ENCODE peak calls at places on chromosomes 11 and 22, in six cellular contexts. One of them, this sample, is unnamed.

GRCh38 chr11:18791175-18792065 is at the start of gene PTPN5:
- DNase-seq in stimulated activated CD4-positive, alpha-beta T cell treated with anti-CD3 and anti-CD28 coated beads, Interleukin-4, amount 100 ng/mL, for 48 hours: no peak
- DNase-seq in T1000: no peak
- DNase-seq in cardiac fibroblast: peak; percentile 5
- DNase-seq in H9: peak; percentile 66
- DNase-seq in CD8-positive, alpha-beta T cell: no peak
- DNase-seq in this sample: no peak

GRCh38 chr11:113572349-113572748 is 97.2 kb upstream of the DRD2 start:
- DNase-seq in stimulated activated CD4-positive, alpha-beta T cell treated with anti-CD3 and anti-CD28 coated beads, Interleukin-4, amount 100 ng/mL, for 48 hours: no peak
- DNase-seq in T1000: no peak
- DNase-seq in cardiac fibroblast: no peak
- DNase-seq in H9: no peak
- DNase-seq in CD8-positive, alpha-beta T cell: no peak
- DNase-seq in this sample: no peak

GRCh38 chr11:87083029-87083428 is 45.3 kb downstream of the TMEM135 start:
- DNase-seq in stimulated activated CD4-positive, alpha-beta T cell treated with anti-CD3 and anti-CD28 coated beads, Interleukin-4, amount 100 ng/mL, for 48 hours: no peak
- DNase-seq in T1000: no peak
- DNase-seq in cardiac fibroblast: no peak
- DNase-seq in H9: no peak
- DNase-seq in CD8-positive, alpha-beta T cell: no peak
- DNase-seq in this sample: no peak

GRCh38 chr11:61872935-61873565 is 18.3 kb downstream of the FADS3 start:
- DNase-seq in stimulated activated CD4-positive, alpha-beta T cell treated with anti-CD3 and anti-CD28 coated beads, Interleukin-4, amount 100 ng/mL, for 48 hours: no peak
- DNase-seq in T1000: no peak
- DNase-seq in cardiac fibroblast: no peak
- DNase-seq in H9: no peak
- DNase-seq in CD8-positive, alpha-beta T cell: no peak
- DNase-seq in this sample: no peak

GRCh38 chr11:76850815-76851214 is 9.9 kb upstream of the ACER3 start:
- DNase-seq in stimulated activated CD4-positive, alpha-beta T cell treated with anti-CD3 and anti-CD28 coated beads, Interleukin-4, amount 100 ng/mL, for 48 hours: no peak
- DNase-seq in T1000: no peak
- DNase-seq in cardiac fibroblast: no peak
- DNase-seq in H9: no peak
- DNase-seq in CD8-positive, alpha-beta T cell: no peak
- DNase-seq in this sample: no peak

GRCh38 chr11:119370486-119371046 is 10.9 kb downstream of the USP2 start:
- DNase-seq in stimulated activated CD4-positive, alpha-beta T cell treated with anti-CD3 and anti-CD28 coated beads, Interleukin-4, amount 100 ng/mL, for 48 hours: no peak
- DNase-seq in T1000: no peak
- DNase-seq in cardiac fibroblast: no peak
- DNase-seq in H9: peak; percentile 29
- DNase-seq in CD8-positive, alpha-beta T cell: no peak
- DNase-seq in this sample: no peak

GRCh38 chr11:64560941-64561340 is 30.1 kb upstream of the SLC22A12 start:
- DNase-seq in stimulated activated CD4-positive, alpha-beta T cell treated with anti-CD3 and anti-CD28 coated beads, Interleukin-4, amount 100 ng/mL, for 48 hours: no peak
- DNase-seq in T1000: no peak
- DNase-seq in cardiac fibroblast: no peak
- DNase-seq in H9: no peak
- DNase-seq in CD8-positive, alpha-beta T cell: no peak
- DNase-seq in this sample: no peak

GRCh38 chr11:18704698-18705097 is 6.1 kb downstream of the TMEM86A start:
- DNase-seq in stimulated activated CD4-positive, alpha-beta T cell treated with anti-CD3 and anti-CD28 coated beads, Interleukin-4, amount 100 ng/mL, for 48 hours: no peak
- DNase-seq in T1000: no peak
- DNase-seq in cardiac fibroblast: no peak
- DNase-seq in H9: no peak
- DNase-seq in CD8-positive, alpha-beta T cell: no peak
- DNase-seq in this sample: no peak

GRCh38 chr22:47713880-47714452 is 951.5 kb downstream of the TBC1D22A start:
- DNase-seq in stimulated activated CD4-positive, alpha-beta T cell treated with anti-CD3 and anti-CD28 coated beads, Interleukin-4, amount 100 ng/mL, for 48 hours: no peak
- DNase-seq in T1000: no peak
- DNase-seq in cardiac fibroblast: no peak
- DNase-seq in H9: peak; percentile 42
- DNase-seq in CD8-positive, alpha-beta T cell: no peak
- DNase-seq in this sample: no peak

GRCh38 chr11:48025293-48025982 is 45.1 kb downstream of the PTPRJ start:
- DNase-seq in stimulated activated CD4-positive, alpha-beta T cell treated with anti-CD3 and anti-CD28 coated beads, Interleukin-4, amount 100 ng/mL, for 48 hours: no peak
- DNase-seq in T1000: no peak
- DNase-seq in cardiac fibroblast: no peak
- DNase-seq in H9: no peak
- DNase-seq in CD8-positive, alpha-beta T cell: no peak
- DNase-seq in this sample: no peak

GRCh38 chr22:37314315-37315046 is 32.2 kb downstream of the CYTH4 start:
- DNase-seq in stimulated activated CD4-positive, alpha-beta T cell treated with anti-CD3 and anti-CD28 coated beads, Interleukin-4, amount 100 ng/mL, for 48 hours: peak; percentile 37
- DNase-seq in T1000: peak; percentile 24
- DNase-seq in cardiac fibroblast: no peak
- DNase-seq in H9: no peak
- DNase-seq in CD8-positive, alpha-beta T cell: no peak
- DNase-seq in this sample: no peak

GRCh38 chr11:28833670-28834069 is 725.5 kb downstream of the METTL15 start:
- DNase-seq in stimulated activated CD4-positive, alpha-beta T cell treated with anti-CD3 and anti-CD28 coated beads, Interleukin-4, amount 100 ng/mL, for 48 hours: no peak
- DNase-seq in T1000: peak; percentile 5
- DNase-seq in cardiac fibroblast: peak; percentile 99
- DNase-seq in H9: no peak
- DNase-seq in CD8-positive, alpha-beta T cell: no peak
- DNase-seq in this sample: no peak

GRCh38 chr11:96342131-96342970 is 644 bp downstream of the MAML2 start:
- DNase-seq in stimulated activated CD4-positive, alpha-beta T cell treated with anti-CD3 and anti-CD28 coated beads, Interleukin-4, amount 100 ng/mL, for 48 hours: no peak
- DNase-seq in T1000: no peak
- DNase-seq in cardiac fibroblast: no peak
- DNase-seq in H9: no peak
- DNase-seq in CD8-positive, alpha-beta T cell: no peak
- DNase-seq in this sample: no peak

GRCh38 chr11:128579790-128580504 is 7.4 kb downstream of the ETS1 start:
- DNase-seq in stimulated activated CD4-positive, alpha-beta T cell treated with anti-CD3 and anti-CD28 coated beads, Interleukin-4, amount 100 ng/mL, for 48 hours: no peak
- DNase-seq in T1000: no peak
- DNase-seq in cardiac fibroblast: peak; percentile 78
- DNase-seq in H9: no peak
- DNase-seq in CD8-positive, alpha-beta T cell: no peak
- DNase-seq in this sample: no peak

GRCh38 chr11:93196816-93197382 is 892 bp downstream of the SLC36A4 start:
- DNase-seq in stimulated activated CD4-positive, alpha-beta T cell treated with anti-CD3 and anti-CD28 coated beads, Interleukin-4, amount 100 ng/mL, for 48 hours: no peak
- DNase-seq in T1000: no peak
- DNase-seq in cardiac fibroblast: no peak
- DNase-seq in H9: no peak
- DNase-seq in CD8-positive, alpha-beta T cell: no peak
- DNase-seq in this sample: no peak

GRCh38 chr11:112806876-112807275 is 154.3 kb upstream of the NCAM1 start:
- DNase-seq in stimulated activated CD4-positive, alpha-beta T cell treated with anti-CD3 and anti-CD28 coated beads, Interleukin-4, amount 100 ng/mL, for 48 hours: no peak
- DNase-seq in T1000: no peak
- DNase-seq in cardiac fibroblast: no peak
- DNase-seq in H9: no peak
- DNase-seq in CD8-positive, alpha-beta T cell: no peak
- DNase-seq in this sample: no peak

GRCh38 chr11:45655347-45655756 is 10.1 kb downstream of the CHST1 start:
- DNase-seq in stimulated activated CD4-positive, alpha-beta T cell treated with anti-CD3 and anti-CD28 coated beads, Interleukin-4, amount 100 ng/mL, for 48 hours: peak; percentile 44
- DNase-seq in T1000: no peak
- DNase-seq in cardiac fibroblast: peak; percentile 72
- DNase-seq in H9: peak; percentile 94
- DNase-seq in CD8-positive, alpha-beta T cell: peak; percentile 47
- DNase-seq in this sample: peak; percentile 67

GRCh38 chr11:61890536-61891330 is 612 bp downstream of the FADS3 start:
- DNase-seq in stimulated activated CD4-positive, alpha-beta T cell treated with anti-CD3 and anti-CD28 coated beads, Interleukin-4, amount 100 ng/mL, for 48 hours: peak; percentile 21
- DNase-seq in T1000: peak; percentile 79
- DNase-seq in cardiac fibroblast: peak; percentile 86
- DNase-seq in H9: peak; percentile 61
- DNase-seq in CD8-positive, alpha-beta T cell: peak; percentile 7
- DNase-seq in this sample: no peak

GRCh38 chr22:47165338-47165931 is 403.0 kb downstream of the TBC1D22A start:
- DNase-seq in stimulated activated CD4-positive, alpha-beta T cell treated with anti-CD3 and anti-CD28 coated beads, Interleukin-4, amount 100 ng/mL, for 48 hours: no peak
- DNase-seq in T1000: no peak
- DNase-seq in cardiac fibroblast: no peak
- DNase-seq in H9: peak; percentile 12
- DNase-seq in CD8-positive, alpha-beta T cell: no peak
- DNase-seq in this sample: no peak

GRCh38 chr11:43515090-43515489 is 156.4 kb downstream of the TTC17 start:
- DNase-seq in stimulated activated CD4-positive, alpha-beta T cell treated with anti-CD3 and anti-CD28 coated beads, Interleukin-4, amount 100 ng/mL, for 48 hours: no peak
- DNase-seq in T1000: no peak
- DNase-seq in cardiac fibroblast: no peak
- DNase-seq in H9: peak; percentile 72
- DNase-seq in CD8-positive, alpha-beta T cell: no peak
- DNase-seq in this sample: no peak

GRCh38 chr11:112961146-112961668 is at the start of gene NCAM1:
- DNase-seq in stimulated activated CD4-positive, alpha-beta T cell treated with anti-CD3 and anti-CD28 coated beads, Interleukin-4, amount 100 ng/mL, for 48 hours: no peak
- DNase-seq in T1000: no peak
- DNase-seq in cardiac fibroblast: peak; percentile 34
- DNase-seq in H9: peak; percentile 97
- DNase-seq in CD8-positive, alpha-beta T cell: peak; percentile 6
- DNase-seq in this sample: no peak

GRCh38 chr22:46914916-46915894 is 152.8 kb downstream of the TBC1D22A start:
- DNase-seq in stimulated activated CD4-positive, alpha-beta T cell treated with anti-CD3 and anti-CD28 coated beads, Interleukin-4, amount 100 ng/mL, for 48 hours: no peak
- DNase-seq in T1000: no peak
- DNase-seq in cardiac fibroblast: no peak
- DNase-seq in H9: no peak
- DNase-seq in CD8-positive, alpha-beta T cell: no peak
- DNase-seq in this sample: no peak

GRCh38 chr11:113477321-113477720 is 2.1 kb upstream of the DRD2 start:
- DNase-seq in stimulated activated CD4-positive, alpha-beta T cell treated with anti-CD3 and anti-CD28 coated beads, Interleukin-4, amount 100 ng/mL, for 48 hours: no peak
- DNase-seq in T1000: no peak
- DNase-seq in cardiac fibroblast: no peak
- DNase-seq in H9: peak; percentile 63
- DNase-seq in CD8-positive, alpha-beta T cell: no peak
- DNase-seq in this sample: no peak

GRCh38 chr11:124898711-124899110 is 1.0 kb upstream of the ROBO4 start:
- DNase-seq in stimulated activated CD4-positive, alpha-beta T cell treated with anti-CD3 and anti-CD28 coated beads, Interleukin-4, amount 100 ng/mL, for 48 hours: no peak
- DNase-seq in T1000: no peak
- DNase-seq in cardiac fibroblast: peak; percentile 81
- DNase-seq in H9: peak; percentile 51
- DNase-seq in CD8-positive, alpha-beta T cell: no peak
- DNase-seq in this sample: no peak

GRCh38 chr22:43424865-43425630 is 13.2 kb downstream of the MPPED1 start:
- DNase-seq in stimulated activated CD4-positive, alpha-beta T cell treated with anti-CD3 and anti-CD28 coated beads, Interleukin-4, amount 100 ng/mL, for 48 hours: no peak
- DNase-seq in T1000: no peak
- DNase-seq in cardiac fibroblast: no peak
- DNase-seq in H9: no peak
- DNase-seq in CD8-positive, alpha-beta T cell: no peak
- DNase-seq in this sample: no peak